ENCODE peak calls at places on chromosome 20, in nine cellular contexts. B is heart left ventricle; X is neural progenitor cell; S is kidney; T is brain microvascular endothelial cell; Q is colonic mucosa; O is left ventricle myocardium inferior; H is effector memory CD4-positive, alpha-beta T cell; M is cardiac muscle cell. G is an unnamed sample.

GRCh38 chr20:49717693-49718092 is 4.0 kb upstream of the B4GALT5 start:
- DNase-seq in S (no peak), H (no peak), X (no peak), T (no peak), M (no peak), B (no peak), O (no peak), Q (no peak), G (no peak)

GRCh38 chr20:29873946-29874345 is 1383.5 kb upstream of the DEFB115 start:
- DNase-seq in T (peak), O (peak), S (peak), B (peak), Q (no peak), M (peak), H (no peak), X (peak), G (peak)

GRCh38 chr20:64158346-64159285 is 5.6 kb upstream of the MYT1 start:
- DNase-seq in O (no peak), T (no peak), H (no peak), X (no peak), S (peak), Q (no peak), B (no peak), M (no peak), G (no peak)

GRCh38 chr20:49888341-49889244 is 26.7 kb downstream of the SPATA2 start:
- DNase-seq in T (peak), Q (peak), O (no peak), M (peak), B (no peak), H (peak), X (peak), S (no peak), G (no peak)

GRCh38 chr20:45595235-45595634 is 16.2 kb upstream of the WFDC8 start:
- DNase-seq in O (no peak), B (no peak), H (no peak), M (no peak), S (no peak), Q (no peak), X (no peak), T (no peak), G (no peak)

GRCh38 chr20:48181536-48181935 is 396.3 kb upstream of the SULF2 start:
- DNase-seq in S (no peak), O (no peak), Q (no peak), T (no peak), H (no peak), B (no peak), X (no peak), M (no peak), G (no peak)

GRCh38 chr20:62740286-62741141 is 31.9 kb downstream of the NTSR1 start:
- DNase-seq in T (peak), Q (no peak), S (peak), M (peak), O (peak), H (peak), X (no peak), B (no peak), G (peak)

GRCh38 chr20:23869520-23869919 is 10.0 kb downstream of the CST5 start:
- DNase-seq in O (no peak), M (no peak), T (no peak), Q (no peak), B (no peak), X (no peak), H (no peak), S (no peak), G (no peak)

GRCh38 chr20:7843613-7844012 is 96.6 kb downstream of the HAO1 start:
- DNase-seq in M (peak), X (no peak), B (no peak), Q (peak), T (no peak), H (no peak), O (no peak), S (no peak), G (no peak)

GRCh38 chr20:53707341-53708102 is 113.9 kb upstream of the ZNF217 start:
- DNase-seq in S (no peak), H (no peak), B (no peak), Q (no peak), O (no peak), X (no peak), T (peak), M (no peak), G (no peak)

GRCh38 chr20:32285621-32286334 is 8.3 kb downstream of the KIF3B start:
- DNase-seq in O (no peak), X (no peak), Q (peak), B (peak), T (peak), S (no peak), H (no peak), M (no peak), G (no peak)

GRCh38 chr20:59735917-59736316 is 131.6 kb downstream of the PHACTR3 start:
- DNase-seq in S (no peak), H (no peak), Q (no peak), B (no peak), O (no peak), M (no peak), T (no peak), X (no peak), G (no peak)

GRCh38 chr20:60210779-60211617 is 252.8 kb downstream of the CDH26 start:
- DNase-seq in O (peak), M (peak), H (peak), S (peak), X (peak), B (peak), T (peak), Q (peak), G (no peak)

GRCh38 chr20:8365634-8366033 is 233.6 kb downstream of the PLCB1 start:
- DNase-seq in B (no peak), M (no peak), Q (no peak), S (no peak), O (no peak), H (no peak), T (no peak), X (no peak), G (no peak)

GRCh38 chr20:50003253-50003656 is 20.5 kb downstream of the SNAI1 start:
- DNase-seq in X (no peak), O (no peak), M (peak), T (peak), B (no peak), H (no peak), S (no peak), Q (no peak), G (peak)

GRCh38 chr20:3420211-3420707 is 12.8 kb upstream of the DNAAF9 start:
- DNase-seq in M (peak), X (no peak), S (no peak), B (peak), T (peak), H (no peak), O (peak), Q (peak), G (peak)

GRCh38 chr20:45070932-45071632 is 29.8 kb downstream of the KCNS1 start:
- DNase-seq in B (no peak), S (no peak), T (peak), M (peak), Q (no peak), H (no peak), X (no peak), O (no peak), G (peak)

GRCh38 chr20:44066645-44067606 is 120.1 kb downstream of the JPH2 start:
- DNase-seq in H (no peak), S (no peak), O (no peak), B (no peak), T (no peak), M (no peak), X (no peak), Q (no peak), G (no peak)
- H3K27ac ChIP-seq in H (no peak), S (no peak), O (no peak), B (no peak), T (no peak), M (no peak), X (no peak), Q (no peak), G (no peak)

GRCh38 chr20:19887566-19888268 is 129.4 kb upstream of the NAA20 start:
- DNase-seq in S (no peak), H (no peak), T (no peak), B (no peak), X (no peak), Q (no peak), M (no peak), O (no peak), G (no peak)

GRCh38 chr20:19889011-19889953 is 127.9 kb upstream of the NAA20 start:
- DNase-seq in T (peak), H (no peak), X (no peak), B (peak), S (peak), O (peak), M (peak), Q (peak), G (no peak)

GRCh38 chr20:19886666-19887288 is 128.7 kb downstream of the RIN2 start:
- DNase-seq in S (no peak), Q (peak), O (no peak), H (no peak), M (no peak), B (no peak), T (no peak), X (peak), G (peak)

GRCh38 chr20:19885981-19886665 is 128.1 kb downstream of the RIN2 start:
- DNase-seq in O (peak), S (peak), H (no peak), Q (peak), M (peak), X (no peak), B (peak), T (peak), G (no peak)

DNA sequence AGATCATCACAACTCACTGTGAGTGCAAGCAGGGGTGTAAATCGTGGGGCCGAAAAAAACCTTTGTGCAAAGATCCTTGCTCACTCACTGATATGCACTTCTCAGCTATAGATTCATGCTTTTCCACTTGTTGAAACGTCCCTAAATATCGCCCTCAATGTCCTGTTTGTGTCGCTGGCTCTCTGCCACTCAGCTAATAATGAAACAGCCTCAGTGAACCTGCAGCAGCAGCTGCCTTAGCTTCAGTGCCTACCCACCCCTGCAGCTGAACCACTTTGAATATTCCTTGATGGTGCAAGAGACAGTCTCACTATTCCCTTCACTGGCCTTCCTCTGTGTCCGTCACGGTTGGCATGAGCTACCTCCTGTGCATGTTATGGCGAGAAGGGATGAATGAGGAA is 128.9 kb upstream of the NAA20 start:
- DNase-seq in Q (peak), M (no peak), X (no peak), B (peak), S (peak), O (no peak), T (no peak), H (no peak), G (no peak)
- H3K27ac ChIP-seq in Q (peak), M (peak), X (no peak), B (peak), S (peak), O (peak), T (peak), H (no peak), G (no peak)

GRCh38 chr20:38109657-38110524 is 55.2 kb downstream of the TGM2 start:
- DNase-seq in O (peak), M (peak), H (no peak), Q (peak), B (peak), S (no peak), X (no peak), T (peak), G (peak)

GRCh38 chr20:38110525-38111178 is 54.4 kb downstream of the TGM2 start:
- DNase-seq in T (no peak), X (no peak), M (no peak), Q (no peak), O (no peak), H (no peak), S (no peak), B (no peak), G (no peak)

GRCh38 chr20:38108438-38109024 is 56.5 kb downstream of the TGM2 start:
- DNase-seq in B (peak), M (peak), O (peak), S (no peak), H (no peak), T (no peak), Q (no peak), X (no peak), G (no peak)

GRCh38 chr20:38111366-38112232 is 53.5 kb downstream of the TGM2 start:
- DNase-seq in M (no peak), Q (no peak), S (no peak), B (no peak), H (no peak), X (no peak), O (no peak), T (no peak), G (no peak)

GRCh38 chr20:38109025-38109541 is 56.0 kb downstream of the TGM2 start:
- DNase-seq in S (no peak), Q (peak), B (peak), H (no peak), M (peak), X (no peak), O (peak), T (no peak), G (no peak)
- H3K27ac ChIP-seq in S (peak), Q (peak), B (peak), H (no peak), M (peak), X (no peak), O (peak), T (peak), G (no peak)

GRCh38 chr20:57686931-57687652 is 22.7 kb downstream of the PMEPA1 start:
- DNase-seq in H (no peak), O (no peak), Q (no peak), S (no peak), B (no peak), X (no peak), M (no peak), T (no peak), G (peak)

GRCh38 chr20:57688295-57688694 is 21.5 kb downstream of the PMEPA1 start:
- DNase-seq in M (no peak), Q (no peak), O (no peak), T (no peak), S (no peak), X (no peak), B (no peak), H (no peak), G (no peak)

GRCh38 chr20:57682184-57683038 is 27.4 kb downstream of the PMEPA1 start:
- DNase-seq in S (no peak), X (no peak), B (no peak), Q (no peak), H (no peak), T (no peak), O (no peak), M (no peak), G (no peak)

GRCh38 chr20:57683876-57684275 is 25.9 kb downstream of the PMEPA1 start:
- DNase-seq in O (no peak), S (no peak), M (no peak), T (no peak), X (no peak), B (no peak), H (no peak), Q (no peak), G (no peak)

GRCh38 chr20:57685134-57685851 is 24.5 kb downstream of the PMEPA1 start:
- DNase-seq in O (peak), H (no peak), M (peak), T (no peak), Q (no peak), S (no peak), X (no peak), B (no peak), G (no peak)
- H3K27ac ChIP-seq in O (peak), H (no peak), M (no peak), T (no peak), Q (no peak), S (no peak), X (no peak), B (peak), G (no peak)

DNA sequence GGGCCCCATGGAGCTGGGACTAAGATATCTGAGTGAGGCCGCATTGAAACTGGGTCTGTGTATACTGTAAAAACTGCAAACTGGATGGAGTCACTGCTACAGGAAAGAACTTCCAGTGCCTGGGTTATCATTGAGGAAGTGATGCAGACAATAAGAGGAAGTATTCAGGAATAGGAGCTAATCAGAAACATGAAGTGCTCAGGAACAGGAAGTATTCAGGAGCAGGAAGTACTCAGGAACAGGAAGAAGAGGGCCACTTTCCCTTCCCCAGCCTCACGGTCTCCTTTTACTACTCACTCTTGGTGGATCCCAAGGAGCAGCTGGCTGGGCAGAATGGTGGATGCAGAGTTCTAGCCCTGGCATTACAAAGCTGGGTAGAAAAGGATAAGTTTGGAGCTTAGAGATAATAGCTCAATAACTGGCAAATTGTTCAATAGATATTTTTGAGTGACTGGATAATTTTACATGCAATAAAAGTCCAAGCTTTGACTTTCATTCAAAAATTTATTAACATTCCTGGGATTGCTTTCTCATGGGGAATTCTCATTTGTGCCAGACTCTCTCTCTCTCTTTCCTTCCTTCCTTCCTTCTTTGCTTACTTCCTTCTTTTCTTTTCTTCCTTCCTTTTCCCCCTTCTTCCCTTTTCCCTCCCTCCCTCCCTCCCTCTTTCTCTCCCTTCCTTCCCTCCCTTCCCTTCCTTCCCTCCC is 82.2 kb upstream of the PAX1 start:
- DNase-seq in M (no peak), O (no peak), T (no peak), B (no peak), S (no peak), X (no peak), Q (no peak), H (no peak), G (no peak)
- H3K27ac ChIP-seq in M (no peak), O (no peak), T (no peak), B (no peak), S (no peak), X (no peak), Q (no peak), H (no peak), G (no peak)

DNA sequence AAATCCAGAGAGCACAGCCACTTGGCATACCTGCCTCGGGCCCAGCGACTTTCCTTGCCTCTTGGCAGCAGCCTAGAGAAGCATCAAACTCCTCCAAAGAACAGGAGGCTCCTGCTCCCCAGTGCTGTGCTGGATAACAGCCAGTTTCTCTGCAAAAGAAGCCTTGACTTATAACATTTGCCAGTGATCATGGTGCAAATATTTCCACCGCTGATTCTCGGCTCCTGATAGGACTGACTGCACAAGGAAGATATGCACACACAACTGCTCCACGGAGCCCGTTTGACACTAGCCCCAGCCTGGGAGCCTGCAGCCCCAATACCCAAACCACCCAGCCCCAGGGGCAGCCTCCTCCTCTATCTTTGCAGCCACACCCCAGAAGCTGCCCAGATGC is 17.5 kb downstream of the ACSS1 start:
- DNase-seq in M (peak), T (peak), X (no peak), S (no peak), H (no peak), Q (peak), B (no peak), O (no peak), G (peak)
- H3K27ac ChIP-seq in M (no peak), T (no peak), X (no peak), S (peak), H (no peak), Q (peak), B (peak), O (peak), G (no peak)

DNA sequence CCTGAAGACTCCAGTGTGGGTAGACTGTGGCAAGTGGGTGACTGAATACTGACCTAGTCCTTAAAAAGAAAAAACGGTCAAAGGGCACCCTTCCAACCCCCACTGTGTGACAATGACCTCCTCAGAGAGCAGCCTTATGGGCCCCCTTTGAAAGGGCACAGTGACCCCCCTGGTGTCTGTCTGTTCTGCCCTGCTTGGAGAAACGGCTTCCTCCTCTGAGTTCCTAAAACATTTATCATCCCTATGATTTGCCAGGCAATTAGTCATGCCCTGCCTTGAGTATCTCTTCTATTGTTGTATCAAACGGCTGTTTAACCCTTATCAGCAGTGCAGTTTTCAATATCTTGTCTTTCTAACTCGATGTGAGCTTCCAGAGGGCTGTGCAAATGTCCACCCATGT is 21.0 kb upstream of the STX16 start:
- DNase-seq in X (no peak), H (no peak), Q (no peak), T (peak), B (no peak), M (peak), O (no peak), S (no peak), G (no peak)
- H3K27ac ChIP-seq in X (no peak), H (no peak), Q (no peak), T (peak), B (no peak), M (no peak), O (no peak), S (no peak), G (no peak)

DNA sequence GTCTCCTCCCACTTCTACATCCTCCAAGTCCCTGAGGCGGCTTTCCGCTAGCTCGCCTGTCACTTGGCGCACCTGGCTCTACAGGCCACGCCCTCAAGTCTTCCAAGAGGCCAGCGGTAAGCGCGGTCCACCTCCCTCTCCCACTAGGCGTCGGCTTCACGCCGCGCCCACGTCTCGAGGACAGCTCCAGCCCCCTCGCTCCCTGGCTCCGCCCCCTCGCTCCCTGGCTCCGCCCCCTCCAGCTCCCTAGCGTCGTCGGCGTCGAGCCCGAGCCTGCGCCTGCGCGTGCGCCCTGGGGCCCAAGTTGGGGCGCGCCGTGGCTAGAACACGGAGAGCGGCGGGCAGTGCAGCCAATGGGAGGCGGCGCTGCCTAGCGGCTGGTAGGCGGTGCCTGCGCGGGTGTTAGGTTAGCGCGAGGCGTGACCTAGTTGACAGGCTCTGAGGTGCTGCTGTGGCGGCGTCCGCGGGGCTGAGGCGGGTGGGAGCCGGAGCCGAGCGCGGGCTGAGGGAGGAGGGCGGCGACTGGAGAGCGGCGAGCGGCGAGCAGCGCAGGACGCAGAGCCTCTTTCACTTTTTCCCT is at the start of gene MACROD2:
- DNase-seq in M (peak), H (no peak), T (peak), B (peak), Q (peak), S (peak), O (peak), X (peak), G (peak)
- H3K27ac ChIP-seq in M (no peak), H (no peak), T (no peak), B (no peak), Q (peak), S (peak), O (peak), X (no peak), G (no peak)

G was measured in foreskin keratinocyte.